ENCODE peak calls at places on chromosomes 5 and 9, in four cellular contexts. R is frontal cortex; Z is endothelial cell; H is activated CD8-positive, alpha-beta memory T cell treated with anti-CD3 and anti-CD28 coated beads, Interleukin-2, amount 10 ng/mL, durations not matched to agents 7 days and 5 days. P is an unnamed sample.

GRCh38 chr5:153043876-153044275 is 446.6 kb upstream of the GRIA1 start:
- DNase-seq in R (no peak), Z (no peak), H (no peak), P (no peak)

GRCh38 chr5:73234156-73234555 is 61.2 kb downstream of the TMEM174 start:
- DNase-seq in R (no peak), Z (no peak), H (no peak), P (no peak)

GRCh38 chr9:128393171-128393761 is 22.1 kb downstream of the URM1 start:
- DNase-seq in R (peak; percentile 80), Z (no peak), H (no peak), P (no peak)

GRCh38 chr5:41524174-41524573 is 13.8 kb upstream of the PLCXD3 start:
- DNase-seq in R (no peak), Z (no peak), H (no peak), P (no peak)

GRCh38 chr9:4620046-4620765 is 41.9 kb upstream of the PLPP6 start:
- DNase-seq in R (no peak), Z (no peak), H (peak; percentile 75), P (peak; percentile 17)

GRCh38 chr5:34411470-34412346 is 244.4 kb upstream of the RAI14 start:
- DNase-seq in R (no peak), Z (no peak), H (no peak), P (no peak)

GRCh38 chr9:126328415-126328814 is 1.8 kb downstream of the MVB12B start:
- DNase-seq in R (no peak), Z (no peak), H (no peak), P (no peak)

GRCh38 chr5:173547579-173547978 is 68.9 kb downstream of the BOD1 start:
- DNase-seq in R (no peak), Z (no peak), H (no peak), P (no peak)

GRCh38 chr9:6917162-6917561 is 159.4 kb downstream of the KDM4C start:
- DNase-seq in R (no peak), Z (no peak), H (no peak), P (no peak)

GRCh38 chr9:124259273-124260078 is 1.7 kb downstream of the NEK6 start:
- DNase-seq in R (peak; percentile 40), Z (no peak), H (no peak), P (peak; percentile 83)

GRCh38 chr9:130857864-130858730 is 23.0 kb downstream of the ABL1 start:
- DNase-seq in R (no peak), Z (no peak), H (no peak), P (no peak)

GRCh38 chr5:93107141-93107540 is 473.9 kb downstream of the NR2F1-AS1 start:
- DNase-seq in R (no peak), Z (no peak), H (no peak), P (no peak)

GRCh38 chr5:169746147-169746694 is 109.1 kb downstream of the DOCK2 start:
- DNase-seq in R (no peak), Z (no peak), H (no peak), P (no peak)

GRCh38 chr9:3001311-3001710 is 157.4 kb upstream of the PUM3 start:
- DNase-seq in R (no peak), Z (no peak), H (no peak), P (no peak)